ENCODE peak calls at places on chromosomes 5 and 9, in ten cellular contexts. M is RWPE1, O is nephron progenitor cell, C is ovary, G is AG09309, H is fibroblast of pulmonary artery, V is breast epithelium, K is HCT116, S is Calu3, J is H1. T is an unnamed sample.

GRCh38 chr5:80481019-80481893 is 6.6 kb upstream of the FAM151B start:
- DNase-seq in M (peak; percentile 62), O (no peak), C (no peak), G (peak; percentile 28), H (peak; percentile 75), V (no peak), K (peak; percentile 38), S (peak; percentile 62), J (peak; percentile 17), T (peak; percentile 65)

GRCh38 chr9:34568783-34569182 is 20.7 kb downstream of the CNTFR start:
- DNase-seq in M (no peak), O (peak; percentile 39), C (no peak), G (no peak), H (no peak), V (no peak), K (no peak), S (no peak), J (no peak), T (no peak)

GRCh38 chr5:168649306-168649705 is 70.1 kb upstream of the PANK3 start:
- DNase-seq in M (no peak), O (no peak), C (no peak), G (no peak), H (no peak), V (no peak), K (no peak), S (no peak), J (no peak), T (no peak)

GRCh38 chr5:923473-923873 is 30.8 kb downstream of the TRIP13 start:
- DNase-seq in M (peak; percentile 80), O (peak; percentile 88), C (peak; percentile 79), G (no peak), H (peak; percentile 75), V (peak; percentile 78), K (peak; percentile 51), S (peak; percentile 79), J (peak; percentile 60), T (peak; percentile 45)

GRCh38 chr9:29241320-29241719 is 1668.0 kb upstream of the C9orf72 start:
- DNase-seq in M (peak; percentile 1), O (no peak), C (no peak), G (no peak), H (peak; percentile 1), V (no peak), K (no peak), S (no peak), J (no peak), T (no peak)

GRCh38 chr5:64625678-64626077 is 64.6 kb upstream of the SHISAL2B start:
- DNase-seq in M (no peak), O (no peak), C (no peak), G (no peak), H (peak; percentile 67), V (no peak), K (no peak), S (no peak), J (no peak), T (peak; percentile 21)

GRCh38 chr5:138962619-138963370 is 87.7 kb upstream of the LRRTM2 start:
- DNase-seq in M (no peak), O (no peak), C (no peak), G (no peak), H (no peak), V (no peak), K (no peak), S (no peak), J (no peak), T (no peak)

GRCh38 chr5:140043508-140043872 is 391 bp upstream of the NRG2 start:
- DNase-seq in M (peak; percentile 21), O (no peak), C (no peak), G (no peak), H (no peak), V (no peak), K (no peak), S (peak; percentile 39), J (peak; percentile 27), T (no peak)

GRCh38 chr9:87675466-87675865 is 50.5 kb upstream of the CTSL start:
- DNase-seq in M (no peak), O (no peak), C (no peak), G (no peak), H (no peak), V (no peak), K (no peak), S (no peak), J (no peak), T (no peak)

GRCh38 chr9:33049680-33050361 is 24.7 kb downstream of the DNAJA1 start:
- DNase-seq in M (no peak), O (no peak), C (no peak), G (no peak), H (no peak), V (no peak), K (no peak), S (no peak), J (no peak), T (no peak)

GRCh38 chr5:105680858-105681257 is 1989.9 kb downstream of the EFNA5 start:
- DNase-seq in M (no peak), O (no peak), C (no peak), G (no peak), H (no peak), V (no peak), K (no peak), S (no peak), J (no peak), T (no peak)

GRCh38 chr5:124996764-124997077 is 250.3 kb upstream of the ZNF608 start:
- DNase-seq in M (no peak), O (no peak), C (no peak), G (peak; percentile 14), H (peak; percentile 63), V (no peak), K (no peak), S (no peak), J (peak; percentile 13), T (no peak)

GRCh38 chr9:91795500-91796241 is 154.4 kb downstream of the ROR2 start:
- DNase-seq in M (peak; percentile 57), O (peak; percentile 51), C (no peak), G (no peak), H (no peak), V (peak; percentile 45), K (peak; percentile 71), S (no peak), J (no peak), T (no peak)

DNA sequence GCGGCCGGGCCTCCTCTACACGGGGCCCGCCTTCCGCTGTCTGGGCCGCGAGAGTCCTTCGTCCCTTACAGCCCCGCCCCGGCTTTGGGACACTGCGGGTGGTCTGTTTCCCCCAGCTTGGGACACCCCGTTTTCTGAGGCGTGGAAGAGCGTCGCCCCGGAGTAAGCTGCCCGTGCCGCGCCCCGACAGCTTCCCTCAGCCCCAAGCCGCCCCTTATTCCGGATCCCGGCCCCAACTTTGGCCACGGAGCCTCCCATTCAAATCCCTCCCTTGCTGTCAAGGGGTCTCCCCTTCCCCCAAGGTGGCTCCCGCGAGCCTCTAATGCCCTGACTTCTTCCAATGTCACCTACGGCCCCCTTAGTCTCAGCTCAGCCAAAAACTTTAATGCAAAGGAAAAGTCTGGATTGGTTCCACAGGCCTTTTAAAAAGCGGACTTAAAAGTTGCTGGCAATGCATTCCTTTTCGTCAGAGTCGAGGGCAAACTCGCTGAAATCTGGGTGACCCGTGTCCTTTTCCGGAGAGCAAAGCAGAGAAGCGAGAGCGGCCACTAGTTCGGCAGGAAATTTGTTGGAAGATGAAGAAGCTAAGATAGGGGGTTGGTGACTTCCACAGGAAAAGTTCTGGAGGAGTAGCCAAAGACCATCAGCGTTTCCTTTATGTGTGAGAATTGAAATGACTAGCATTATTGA is 19.9 kb downstream of the EXOSC2 start:
- DNase-seq in M (no peak), O (no peak), C (no peak), G (no peak), H (peak; percentile 42), V (no peak), K (no peak), S (no peak), J (no peak), T (peak; percentile 33)
- TF ChIP-seq CTCF in M (no peak), O (no peak), C (no peak), G (no peak), H (no peak), V (no peak), K (no peak), S (no peak), J (peak; percentile 1), T (no peak)

GRCh38 chr9:3329361-3329760 is 196.4 kb downstream of the RFX3 start:
- DNase-seq in M (peak; percentile 9), O (no peak), C (no peak), G (no peak), H (peak; percentile 41), V (no peak), K (no peak), S (no peak), J (no peak), T (peak; percentile 7)

GRCh38 chr9:3330792-3331420 is 194.9 kb downstream of the RFX3 start:
- DNase-seq in M (peak; percentile 10), O (no peak), C (no peak), G (no peak), H (peak; percentile 32), V (no peak), K (no peak), S (no peak), J (no peak), T (peak; percentile 62)

GRCh38 chr9:3336951-3337350 is 188.8 kb downstream of the RFX3 start:
- DNase-seq in M (no peak), O (no peak), C (no peak), G (no peak), H (no peak), V (no peak), K (no peak), S (no peak), J (no peak), T (no peak)

GRCh38 chr9:3332802-3333201 is 193.0 kb downstream of the RFX3 start:
- DNase-seq in M (no peak), O (no peak), C (no peak), G (no peak), H (peak; percentile 60), V (no peak), K (no peak), S (no peak), J (no peak), T (no peak)

GRCh38 chr9:3331801-3332200 is 194.0 kb downstream of the RFX3 start:
- DNase-seq in M (no peak), O (no peak), C (no peak), G (no peak), H (peak; percentile 16), V (no peak), K (peak; percentile 18), S (peak; percentile 1), J (no peak), T (no peak)
- TF ChIP-seq CTCF in M (peak; percentile 16), O (peak; percentile 32), C (no peak), G (peak; percentile 14), H (peak; percentile 32), V (no peak), K (peak; percentile 17), S (no peak), J (peak; percentile 58), T (peak; percentile 33)

GRCh38 chr5:177450672-177451424 is 4.2 kb downstream of the PRR7 start:
- DNase-seq in M (no peak), O (no peak), C (no peak), G (no peak), H (no peak), V (no peak), K (no peak), S (no peak), J (no peak), T (no peak)
- TF ChIP-seq CTCF in M (no peak), O (no peak), C (no peak), G (no peak), H (no peak), V (no peak), K (no peak), S (no peak), J (no peak), T (no peak)

DNA sequence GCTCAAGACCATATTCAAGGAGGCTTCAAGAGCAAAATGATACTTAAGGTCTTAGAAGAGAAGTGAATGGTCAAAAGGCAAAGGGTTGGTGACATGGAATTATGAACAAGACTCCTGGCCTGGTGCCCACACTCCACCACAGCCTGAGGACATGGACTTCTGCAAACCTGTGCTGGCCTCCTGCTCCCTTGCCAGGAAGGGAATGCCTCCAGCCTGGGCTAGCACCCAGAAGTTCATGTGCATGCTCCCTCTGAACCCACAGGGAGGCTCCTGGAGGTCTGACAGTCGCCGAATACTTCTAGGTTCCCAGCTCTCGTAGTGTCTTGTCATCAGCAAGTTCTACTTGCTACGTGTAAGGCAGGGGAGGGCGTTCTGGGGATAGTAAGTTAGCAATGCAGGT is 156.7 kb downstream of the FSTL4 start:
- DNase-seq in M (no peak), O (no peak), C (no peak), G (no peak), H (no peak), V (peak; percentile 82), K (no peak), S (no peak), J (no peak), T (no peak)
- TF ChIP-seq CTCF in M (no peak), O (no peak), C (no peak), G (no peak), H (no peak), V (no peak), K (no peak), S (no peak), J (no peak), T (no peak)

T was measured in HFFc6.